ENCODE peak calls at places on chromosomes 1 and 21, in four cellular contexts. P is thoracic aorta, N is progenitor cell of endocrine pancreas, L is adrenal gland. C is an unnamed sample.

GRCh38 chr1:32066489-32066873 is 6.3 kb upstream of the TMEM39B start:
- DNase-seq in P (peak; percentile 88), N (no peak), L (peak; percentile 93), C (no peak)

GRCh38 chr1:166489670-166490436 is 323.1 kb upstream of the FAM78B start:
- DNase-seq in P (no peak), N (no peak), L (peak; percentile 54), C (no peak)

GRCh38 chr1:11320153-11320936 is 47.3 kb downstream of the UBIAD1 start:
- DNase-seq in P (no peak), N (peak; percentile 37), L (no peak), C (peak; percentile 64)

GRCh38 chr1:36139521-36139920 is 9.8 kb downstream of the TRAPPC3 start:
- DNase-seq in P (no peak), N (no peak), L (no peak), C (no peak)

GRCh38 chr1:33300673-33301072 is 20.2 kb downstream of the A3GALT2 start:
- DNase-seq in P (no peak), N (no peak), L (peak; percentile 82), C (no peak)

GRCh38 chr21:41973861-41974751 is 20.3 kb upstream of the C2CD2 start:
- DNase-seq in P (no peak), N (no peak), L (peak; percentile 72), C (no peak)

GRCh38 chr1:30191154-30191702 is 532.2 kb downstream of the MATN1 start:
- DNase-seq in P (no peak), N (no peak), L (peak; percentile 72), C (no peak)

GRCh38 chr1:172870901-172871606 is 179.7 kb downstream of the TNFSF18 start:
- DNase-seq in P (no peak), N (no peak), L (no peak), C (no peak)

GRCh38 chr1:183635112-183635605 is 424 bp downstream of the ARPC5 start:
- DNase-seq in P (no peak), N (peak; percentile 36), L (peak; percentile 72), C (peak; percentile 23)

GRCh38 chr1:169367096-169367685 is 406 bp downstream of the NME7 start:
- DNase-seq in P (no peak), N (no peak), L (no peak), C (no peak)

GRCh38 chr21:46480466-46480865 is 21.8 kb downstream of the DIP2A start:
- DNase-seq in P (no peak), N (no peak), L (no peak), C (no peak)

GRCh38 chr1:7420706-7421105 is 350.4 kb upstream of the VAMP3 start:
- DNase-seq in P (no peak), N (peak; percentile 4), L (peak; percentile 9), C (no peak)

GRCh38 chr1:67429528-67430357 is 459 bp downstream of the SERBP1 start:
- DNase-seq in P (no peak), N (peak; percentile 12), L (peak; percentile 65), C (peak; percentile 10)

GRCh38 chr1:12052997-12053686 is 10.0 kb upstream of the TNFRSF8 start:
- DNase-seq in P (no peak), N (no peak), L (peak; percentile 61), C (no peak)

GRCh38 chr1:226981386-226981817 is 41.3 kb downstream of the COQ8A start:
- DNase-seq in P (no peak), N (no peak), L (no peak), C (no peak)

GRCh38 chr21:40512590-40512989 is 334.4 kb downstream of the DSCAM start:
- DNase-seq in P (no peak), N (no peak), L (no peak), C (peak; percentile 16)

GRCh38 chr1:121483961-121484424 is 299.2 kb downstream of the SRGAP2C start:
- DNase-seq in P (no peak), N (no peak), L (no peak), C (no peak)

GRCh38 chr1:161182214-161182613 is 4.9 kb upstream of the B4GALT3 start:
- DNase-seq in P (no peak), N (no peak), L (no peak), C (no peak)

GRCh38 chr1:33876970-33877680 is 13.2 kb downstream of the HMGB4 start:
- DNase-seq in P (no peak), N (no peak), L (no peak), C (no peak)

GRCh38 chr1:238954865-238955264 is 431.5 kb upstream of the CHRM3 start:
- DNase-seq in P (no peak), N (no peak), L (no peak), C (no peak)

GRCh38 chr1:155961937-155962336 is 16.4 kb downstream of the ARHGEF2 start:
- DNase-seq in P (peak; percentile 78), N (no peak), L (no peak), C (no peak)

GRCh38 chr1:156124557-156125483 is 10.3 kb downstream of the LMNA start:
- DNase-seq in P (no peak), N (no peak), L (peak; percentile 85), C (no peak)

GRCh38 chr1:81165963-81166362 is 634.8 kb upstream of the ADGRL2 start:
- DNase-seq in P (no peak), N (no peak), L (no peak), C (no peak)

GRCh38 chr1:246041360-246041759 is 465.7 kb downstream of the SMYD3 start:
- DNase-seq in P (no peak), N (no peak), L (no peak), C (no peak)

GRCh38 chr1:117067528-117068370 is 7.6 kb downstream of the TTF2 start:
- DNase-seq in P (no peak), N (peak; percentile 23), L (peak; percentile 84), C (peak; percentile 49)

GRCh38 chr1:182061597-182061996 is at the start of gene ZNF648:
- DNase-seq in P (no peak), N (no peak), L (no peak), C (no peak)

GRCh38 chr1:113835686-113836290 is 23.5 kb upstream of the RSBN1 start:
- DNase-seq in P (no peak), N (no peak), L (no peak), C (no peak)

GRCh38 chr1:71357708-71358107 is 276.9 kb upstream of the ZRANB2 start:
- DNase-seq in P (no peak), N (no peak), L (no peak), C (no peak)

GRCh38 chr1:67861856-67862516 is 28.7 kb upstream of the GNG12 start:
- DNase-seq in P (no peak), N (no peak), L (no peak), C (no peak)

GRCh38 chr21:37552496-37553399 is 186.2 kb downstream of the DYRK1A start:
- DNase-seq in P (no peak), N (no peak), L (peak; percentile 20), C (no peak)

GRCh38 chr1:232282541-232282940 is 347.4 kb downstream of the SIPA1L2 start:
- DNase-seq in P (no peak), N (no peak), L (no peak), C (no peak)

GRCh38 chr1:38076455-38076854 is 29.9 kb upstream of the POU3F1 start:
- DNase-seq in P (no peak), N (no peak), L (no peak), C (no peak)

DNA sequence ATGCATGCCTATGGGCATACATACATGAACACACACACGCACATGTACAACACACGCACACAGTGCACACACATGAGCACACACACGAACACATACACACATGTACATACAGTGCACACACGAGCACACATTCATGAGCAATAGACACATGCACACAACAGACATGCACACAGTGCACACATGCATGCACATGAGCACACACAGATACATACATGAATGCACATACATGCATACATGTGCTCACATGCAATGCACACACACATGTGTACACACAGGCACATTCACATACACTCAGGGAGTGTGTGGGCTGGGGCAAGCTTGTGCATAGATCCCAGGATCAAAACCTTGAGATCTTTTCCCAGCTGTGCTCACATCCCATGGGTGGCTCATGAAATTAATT is 18.9 kb downstream of the CRYAA start:
- DNase-seq in P (no peak), N (no peak), L (no peak), C (no peak)
- TF ChIP-seq CTCF in P (no peak), N (no peak), L (no peak), C (no peak)

GRCh38 chr1:186541003-186541402 is 80.1 kb upstream of the PDC start:
- DNase-seq in P (no peak), N (no peak), L (no peak), C (no peak)
- TF ChIP-seq CTCF in P (no peak), N (no peak), L (no peak), C (no peak)

DNA sequence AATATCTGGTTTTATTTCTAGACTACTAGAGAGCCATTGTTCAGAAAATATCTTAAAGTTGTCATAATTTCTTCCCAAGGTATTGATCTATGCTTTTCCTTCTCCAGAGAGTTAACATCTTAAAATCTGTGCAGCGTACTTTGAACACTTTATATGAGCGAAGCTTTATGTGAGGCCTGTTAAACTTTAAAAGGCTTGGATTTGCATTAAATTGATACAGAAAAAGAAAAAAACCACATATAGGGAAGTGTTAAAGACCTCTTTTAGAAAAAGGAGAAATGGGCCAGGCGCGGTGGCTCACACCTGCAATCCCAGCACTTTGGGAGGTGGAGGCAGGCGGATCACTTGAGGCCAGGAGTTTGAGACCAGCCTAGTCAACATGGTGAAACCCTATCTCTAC is 59.2 kb upstream of the MORC3 start:
- DNase-seq in P (no peak), N (no peak), L (no peak), C (no peak)
- TF ChIP-seq CTCF in P (no peak), N (peak; percentile 4), L (no peak), C (peak; percentile 17)

DNA sequence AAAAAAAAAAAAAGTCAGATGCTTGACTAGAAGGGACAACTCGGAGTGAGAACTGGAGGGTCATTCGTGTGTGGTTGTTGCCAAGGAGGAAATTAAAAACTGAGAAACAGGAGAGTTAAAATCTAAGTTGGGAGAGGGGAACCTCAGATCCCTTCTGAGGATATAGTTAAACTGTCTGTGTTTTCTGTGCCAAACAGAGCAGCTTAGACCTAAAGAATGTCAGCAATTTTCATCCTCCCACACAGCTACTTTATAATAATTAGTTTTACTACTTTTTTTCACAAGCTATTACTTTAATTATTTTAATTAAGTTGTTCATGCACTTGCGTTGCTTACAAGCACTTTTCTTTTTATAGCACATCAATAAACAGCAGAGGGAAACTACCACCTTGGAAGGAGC is 84.0 kb upstream of the ABCD3 start:
- DNase-seq in P (no peak), N (no peak), L (no peak), C (no peak)
- TF ChIP-seq CTCF in P (no peak), N (no peak), L (no peak), C (no peak)

C was measured in neural crest cell.